ENCODE peak calls at places on chromosomes 12 and 14, in ten cellular contexts. E is sigmoid colon; Z is AG04450; W is CD8-positive, alpha-beta memory T cell; M is CD4-positive, alpha-beta memory T cell; Q is dorsolateral prefrontal cortex; J is Peyer's patch; O is GM23338; L is fibroblast of lung; N is A549. V is an unnamed sample.

GRCh38 chr14:25411933-25412757 is 362.2 kb upstream of the STXBP6 start:
- DNase-seq in E (peak; percentile 69), Z (no peak), W (no peak), M (no peak), Q (peak; percentile 58), J (no peak), O (peak; percentile 71), L (peak; percentile 11), N (no peak), V (peak; percentile 23)

GRCh38 chr12:100789146-100789545 is 5.4 kb upstream of the ANO4 start:
- DNase-seq in E (no peak), Z (no peak), W (no peak), M (no peak), Q (no peak), J (no peak), O (no peak), L (peak; percentile 17), N (no peak), V (no peak)

GRCh38 chr12:68180792-68181744 is 21.5 kb upstream of the IFNG start:
- DNase-seq in E (no peak), Z (no peak), W (no peak), M (peak; percentile 60), Q (no peak), J (no peak), O (no peak), L (no peak), N (no peak), V (no peak)

GRCh38 chr12:85155791-85156190 is 119.6 kb downstream of the LRRIQ1 start:
- DNase-seq in E (no peak), Z (no peak), W (no peak), M (no peak), Q (no peak), J (no peak), O (peak; percentile 69), L (peak; percentile 34), N (no peak), V (no peak)

GRCh38 chr14:70702154-70702553 is 60.4 kb downstream of the TTC9 start:
- DNase-seq in E (no peak), Z (no peak), W (no peak), M (no peak), Q (no peak), J (no peak), O (no peak), L (no peak), N (no peak), V (no peak)

GRCh38 chr12:68932123-68932700 is 759 bp downstream of the CPM start:
- DNase-seq in E (no peak), Z (no peak), W (no peak), M (no peak), Q (no peak), J (no peak), O (no peak), L (no peak), N (peak; percentile 8), V (no peak)

GRCh38 chr12:117284160-117284559 is 77.3 kb downstream of the NOS1 start:
- DNase-seq in E (no peak), Z (no peak), W (no peak), M (no peak), Q (no peak), J (no peak), O (no peak), L (no peak), N (no peak), V (no peak)

GRCh38 chr12:49542592-49543160 is 3.8 kb downstream of the KCNH3 start:
- DNase-seq in E (peak; percentile 56), Z (no peak), W (no peak), M (no peak), Q (no peak), J (no peak), O (no peak), L (no peak), N (no peak), V (no peak)

GRCh38 chr12:130909111-130909510 is 37.2 kb downstream of the RAN start:
- DNase-seq in E (no peak), Z (no peak), W (no peak), M (no peak), Q (no peak), J (no peak), O (no peak), L (no peak), N (no peak), V (no peak)

GRCh38 chr12:3869860-3870259 is 3.3 kb downstream of the PARP11 start:
- DNase-seq in E (no peak), Z (no peak), W (no peak), M (peak; percentile 49), Q (no peak), J (no peak), O (no peak), L (no peak), N (no peak), V (no peak)

GRCh38 chr14:68688872-68689371 is 103.9 kb downstream of the ZFP36L1 start:
- DNase-seq in E (peak; percentile 63), Z (no peak), W (no peak), M (no peak), Q (no peak), J (no peak), O (peak; percentile 28), L (peak; percentile 82), N (no peak), V (no peak)

GRCh38 chr12:78192979-78193378 is 362.3 kb downstream of the NAV3 start:
- DNase-seq in E (no peak), Z (no peak), W (no peak), M (no peak), Q (no peak), J (no peak), O (no peak), L (peak; percentile 50), N (no peak), V (no peak)

GRCh38 chr14:100118377-100119011 is 41.0 kb downstream of the DEGS2 start:
- DNase-seq in E (no peak), Z (no peak), W (no peak), M (no peak), Q (no peak), J (no peak), O (no peak), L (no peak), N (no peak), V (no peak)

GRCh38 chr14:96121660-96122395 is 82.7 kb downstream of the C14orf132 start:
- DNase-seq in E (no peak), Z (peak; percentile 81), W (no peak), M (no peak), Q (no peak), J (no peak), O (no peak), L (peak; percentile 82), N (no peak), V (no peak)

GRCh38 chr12:63916561-63917476 is 72.3 kb downstream of the SRGAP1 start:
- DNase-seq in E (no peak), Z (no peak), W (no peak), M (no peak), Q (no peak), J (no peak), O (no peak), L (peak; percentile 61), N (no peak), V (no peak)

GRCh38 chr14:65238456-65238855 is 136.1 kb upstream of the MAX start:
- DNase-seq in E (no peak), Z (peak; percentile 66), W (no peak), M (no peak), Q (no peak), J (no peak), O (no peak), L (peak; percentile 87), N (no peak), V (no peak)

GRCh38 chr12:32051511-32052299 is 54.9 kb upstream of the BICD1 start:
- DNase-seq in E (no peak), Z (peak; percentile 60), W (no peak), M (no peak), Q (no peak), J (no peak), O (no peak), L (peak; percentile 79), N (peak; percentile 62), V (no peak)
- H3K27ac ChIP-seq in E (no peak overlapping the region), Z (peak overlapping the region; percentile 75), W (no peak overlapping the region), M (no peak overlapping the region), Q (no peak overlapping the region), J (no peak overlapping the region), O (no peak overlapping the region), L (no peak overlapping the region), N (peak overlapping the region; percentile 68), V (no peak overlapping the region)

DNA sequence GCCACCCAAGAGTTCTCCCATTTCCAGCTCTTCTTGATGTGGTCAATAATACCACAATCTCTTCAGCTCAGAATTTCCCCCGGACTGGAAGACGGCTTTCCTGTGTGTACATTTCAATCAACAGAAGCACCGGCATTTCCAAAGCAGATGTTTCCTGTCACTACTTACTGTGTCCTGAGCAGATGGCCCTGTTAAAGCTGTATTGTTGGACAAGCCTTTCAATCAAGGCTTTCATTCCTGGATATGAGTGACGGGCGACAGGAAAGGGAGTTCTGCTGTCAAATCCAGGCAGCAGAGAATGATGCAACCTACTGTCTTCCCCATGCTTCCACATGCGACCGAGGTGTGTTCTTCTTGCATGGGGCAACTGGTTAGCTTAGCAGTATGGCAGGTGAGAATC is 76.4 kb upstream of the CCDC60 start:
- DNase-seq in E (no peak), Z (no peak), W (no peak), M (no peak), Q (no peak), J (no peak), O (no peak), L (no peak), N (no peak), V (no peak)
- H3K27ac ChIP-seq in E (no peak overlapping the region), Z (no peak overlapping the region), W (no peak overlapping the region), M (no peak overlapping the region), Q (no peak overlapping the region), J (no peak overlapping the region), O (no peak overlapping the region), L (no peak overlapping the region), N (no peak overlapping the region), V (no peak overlapping the region)

GRCh38 chr12:6146509-6146908 is 22.0 kb upstream of the VWF start:
- DNase-seq in E (no peak), Z (no peak), W (no peak), M (no peak), Q (no peak), J (no peak), O (no peak), L (no peak), N (no peak), V (no peak)
- H3K27ac ChIP-seq in E (no peak overlapping the region), Z (peak overlapping the region; percentile 11), W (no peak overlapping the region), M (no peak overlapping the region), Q (no peak overlapping the region), J (no peak overlapping the region), O (no peak overlapping the region), L (no peak overlapping the region), N (no peak overlapping the region), V (no peak overlapping the region)

DNA sequence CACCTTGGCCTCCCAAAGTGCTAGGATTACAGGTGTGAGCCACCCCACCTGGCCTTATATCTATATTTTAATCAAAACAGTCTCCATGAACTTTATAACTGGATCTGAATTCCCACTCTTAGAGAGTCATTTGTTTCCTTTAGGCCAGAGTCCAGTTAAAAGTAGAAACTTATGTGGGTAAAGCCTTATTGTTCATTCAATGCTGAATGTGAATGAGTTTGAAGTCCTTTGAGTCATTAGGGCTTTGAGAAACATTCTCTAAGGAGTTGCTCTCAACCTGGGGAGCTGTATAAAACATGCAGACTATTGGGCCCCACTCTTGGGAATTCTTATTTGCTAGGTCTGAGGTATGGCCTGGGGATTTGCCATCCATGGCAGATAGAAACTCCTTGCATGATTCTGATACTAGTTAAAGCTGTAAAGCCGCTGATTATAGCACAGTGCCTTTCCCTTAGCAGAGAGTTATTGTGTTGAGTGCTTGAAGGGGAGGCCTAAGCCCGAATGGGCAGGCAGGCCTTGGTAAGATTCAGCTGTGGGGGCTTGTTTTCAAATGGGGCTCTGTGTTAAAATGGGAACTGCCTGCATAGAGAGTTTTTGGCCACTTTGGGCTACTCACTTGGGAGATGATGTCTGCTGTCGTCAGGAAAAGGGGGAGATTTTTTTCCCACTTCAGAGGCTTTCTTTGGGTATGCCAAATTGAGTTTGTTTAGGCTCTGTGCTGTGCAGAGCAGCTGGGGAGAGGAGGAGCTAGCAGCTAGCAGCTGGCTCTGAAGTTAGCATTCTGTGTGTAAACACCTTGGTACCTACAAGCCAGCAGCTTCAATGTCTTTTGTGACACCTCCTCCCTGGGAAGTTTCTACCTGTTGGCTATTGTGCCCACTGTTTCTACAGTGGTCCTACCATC is 117.5 kb downstream of the DACT1 start:
- DNase-seq in E (no peak), Z (no peak), W (no peak), M (no peak), Q (no peak), J (no peak), O (peak; percentile 51), L (no peak), N (no peak), V (no peak)
- H3K27ac ChIP-seq in E (no peak overlapping the region), Z (no peak overlapping the region), W (no peak overlapping the region), M (no peak overlapping the region), Q (peak overlapping the region; percentile 60), J (no peak overlapping the region), O (no peak overlapping the region), L (no peak overlapping the region), N (no peak overlapping the region), V (peak overlapping the region; percentile 61)

V was measured in caudate nucleus.